ENCODE peak calls at places on chromosomes 2 and 18, in seven cellular contexts. W is IMR-90, K is neuronal stem cell, L is H9, G is H1, R is mesenchymal stem cell, A is trophoblast cell. E is an unnamed sample.

GRCh38 chr2:101696272-101697123 is 1.0 kb upstream of the MAP4K4 start:
- DNase-seq in W (no peak), K (no peak), L (peak), G (peak), R (no peak), A (peak), E (peak)

GRCh38 chr2:190859347-190860297 is 21.0 kb upstream of the GLS start:
- DNase-seq in W (peak), K (no peak), L (no peak), G (no peak), R (no peak), A (peak), E (peak)

GRCh38 chr2:102186676-102187190 is at the start of gene IL1RL2:
- DNase-seq in W (no peak), K (no peak), L (no peak), G (no peak), R (no peak), A (peak), E (peak)

GRCh38 chr2:24899361-24899760 is 20.7 kb downstream of the ADCY3 start:
- DNase-seq in W (no peak), K (no peak), L (no peak), G (no peak), R (no peak), A (no peak), E (no peak)

GRCh38 chr2:38076250-38076709 is 329 bp upstream of the CYP1B1 start:
- DNase-seq in W (peak), K (peak), L (peak), G (peak), R (peak), A (peak), E (peak)

GRCh38 chr2:118815314-118815713 is 32.1 kb downstream of the EN1 start:
- DNase-seq in W (no peak), K (no peak), L (no peak), G (no peak), R (no peak), A (no peak), E (no peak)

GRCh38 chr2:121804340-121804739 is 48.9 kb downstream of the TSN start:
- DNase-seq in W (peak), K (no peak), L (peak), G (no peak), R (no peak), A (no peak), E (peak)

GRCh38 chr2:189363559-189363958 is 77.7 kb upstream of the WDR75 start:
- DNase-seq in W (peak), K (no peak), L (no peak), G (no peak), R (peak), A (no peak), E (peak)

GRCh38 chr2:24492283-24493272 is 1.5 kb downstream of the NCOA1 start:
- DNase-seq in W (no peak), K (peak), L (no peak), G (no peak), R (peak), A (peak), E (peak)

GRCh38 chr18:24199563-24199962 is 60.7 kb downstream of the CABYR start:
- DNase-seq in W (no peak), K (no peak), L (no peak), G (no peak), R (no peak), A (no peak), E (peak)

GRCh38 chr2:66334237-66335054 is 100.5 kb upstream of the MEIS1 start:
- DNase-seq in W (no peak), K (no peak), L (peak), G (no peak), R (no peak), A (peak), E (peak)

GRCh38 chr2:60116167-60116870 is 437.1 kb downstream of the BCL11A start:
- DNase-seq in W (no peak), K (no peak), L (no peak), G (no peak), R (no peak), A (no peak), E (no peak)

GRCh38 chr2:174247474-174248186 is 702 bp downstream of the OLA1 start:
- DNase-seq in W (peak), K (no peak), L (peak), G (no peak), R (peak), A (peak), E (peak)

GRCh38 chr2:97699765-97700444 is 13.5 kb upstream of the ZAP70 start:
- DNase-seq in W (peak), K (peak), L (peak), G (no peak), R (peak), A (peak), E (peak)

GRCh38 chr18:2992995-2993877 is 19.7 kb downstream of the LPIN2 start:
- DNase-seq in W (no peak), K (no peak), L (no peak), G (no peak), R (no peak), A (no peak), E (no peak)

GRCh38 chr2:236052926-236053846 is 115.0 kb downstream of the GBX2 start:
- DNase-seq in W (no peak), K (no peak), L (peak), G (peak), R (no peak), A (no peak), E (peak)

GRCh38 chr18:51236225-51236624 is 38.7 kb upstream of the MEX3C start:
- DNase-seq in W (peak), K (no peak), L (no peak), G (no peak), R (peak), A (peak), E (peak)

DNA sequence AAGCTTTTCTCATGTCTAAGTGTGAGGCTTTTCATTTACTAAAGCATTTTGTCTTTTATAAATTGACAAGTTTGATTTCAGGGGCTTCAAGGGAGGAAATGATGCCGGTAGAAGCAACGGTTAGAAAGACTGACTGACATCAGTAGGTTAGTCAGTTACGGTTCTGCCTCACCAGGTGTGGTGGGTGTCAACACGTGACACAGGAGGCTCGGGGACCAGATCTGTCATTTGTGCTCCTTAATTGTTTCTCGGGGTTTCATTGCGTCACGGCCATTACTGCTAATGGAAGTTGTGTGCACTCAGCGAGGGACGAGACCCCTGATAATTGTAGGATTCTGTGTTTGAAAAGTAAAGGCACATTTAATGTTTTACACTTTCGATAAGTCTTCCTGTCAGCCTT is 18.9 kb upstream of the PTPRM start:
- DNase-seq in W (no peak), K (no peak), L (no peak), G (no peak), R (no peak), A (no peak), E (no peak)
- H4K8ac ChIP-seq in W (no peak), K (no peak), L (no peak), G (no peak), R (no peak), A (no peak), E (no peak)

GRCh38 chr2:215696998-215697397 is 261.1 kb upstream of the FN1 start:
- DNase-seq in W (no peak), K (no peak), L (no peak), G (no peak), R (no peak), A (peak), E (no peak)
- H2AK5ac ChIP-seq in W (peak), K (no peak), L (no peak), G (no peak), R (peak), A (peak), E (peak)

GRCh38 chr2:75002007-75002406 is 43.6 kb downstream of the POLE4 start:
- DNase-seq in W (peak), K (no peak), L (no peak), G (no peak), R (no peak), A (peak), E (no peak)
- H3K4ac ChIP-seq in W (peak), K (no peak), L (no peak), G (no peak), R (no peak), A (no peak), E (no peak)

GRCh38 chr2:240967681-240968621 is 30.5 kb upstream of the SNED1 start:
- DNase-seq in W (no peak), K (no peak), L (no peak), G (no peak), R (no peak), A (no peak), E (no peak)

GRCh38 chr2:240970816-240971215 is 27.6 kb upstream of the SNED1 start:
- DNase-seq in W (no peak), K (no peak), L (no peak), G (no peak), R (no peak), A (no peak), E (no peak)

GRCh38 chr2:240970104-240970503 is 28.3 kb upstream of the SNED1 start:
- DNase-seq in W (no peak), K (no peak), L (no peak), G (no peak), R (no peak), A (no peak), E (no peak)

GRCh38 chr2:240966906-240967680 is 31.3 kb upstream of the SNED1 start:
- DNase-seq in W (no peak), K (no peak), L (peak), G (no peak), R (no peak), A (no peak), E (no peak)

DNA sequence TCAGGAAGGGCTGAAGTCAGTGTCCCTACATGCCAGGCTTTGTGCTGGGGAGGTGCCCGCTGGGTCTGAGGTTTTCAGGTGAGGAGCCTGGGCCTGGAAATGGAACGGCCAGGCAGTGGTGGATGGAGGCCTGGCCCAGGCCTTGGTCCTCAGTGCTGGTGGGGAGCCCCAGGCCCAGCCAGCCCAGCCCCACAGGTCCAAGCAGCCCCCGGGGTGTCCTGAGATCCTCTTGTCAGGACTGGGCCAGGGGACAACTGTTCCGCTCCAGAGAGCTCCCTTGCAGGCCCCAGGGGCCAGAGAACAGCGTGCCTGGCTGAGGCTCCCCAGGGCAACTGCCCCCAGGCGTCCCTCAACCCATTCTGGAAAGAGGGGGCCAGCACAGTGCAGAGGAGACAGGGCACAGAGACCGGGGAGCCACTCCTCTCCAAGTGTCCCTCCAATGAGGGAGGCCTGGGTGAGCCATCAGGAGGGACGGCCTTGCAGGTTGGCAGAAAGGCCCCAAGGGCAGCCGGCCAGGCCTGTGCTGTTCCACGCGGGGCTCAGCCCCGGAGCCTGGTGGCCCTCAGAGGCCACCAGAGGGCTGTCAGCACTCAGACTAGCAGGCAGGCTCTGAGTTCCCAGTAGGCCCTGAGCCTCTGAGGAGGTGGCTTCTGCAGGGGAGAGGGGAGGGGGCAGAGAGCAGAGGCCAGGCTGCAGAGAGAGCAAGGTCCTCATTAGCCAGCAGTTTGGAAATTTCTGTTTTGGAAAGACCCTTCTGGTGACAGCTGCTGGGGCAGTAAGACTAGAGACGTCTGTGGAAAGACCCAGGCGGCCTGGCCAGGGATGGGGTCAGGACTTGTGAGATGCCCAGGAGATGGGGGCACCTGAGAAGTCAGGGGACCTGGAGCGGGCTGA is 29.4 kb upstream of the SNED1 start:
- DNase-seq in W (no peak), K (no peak), L (peak), G (no peak), R (no peak), A (no peak), E (peak)
- H4K8ac ChIP-seq in W (no peak), K (no peak), L (no peak), G (no peak), R (no peak), A (no peak), E (no peak)

GRCh38 chr18:60347526-60348045 is 25.0 kb downstream of the MC4R start:
- DNase-seq in W (no peak), K (no peak), L (no peak), G (no peak), R (no peak), A (no peak), E (no peak)

GRCh38 chr18:60350150-60350549 is 22.4 kb downstream of the MC4R start:
- DNase-seq in W (no peak), K (no peak), L (no peak), G (no peak), R (no peak), A (no peak), E (no peak)

GRCh38 chr18:60350975-60351374 is 21.6 kb downstream of the MC4R start:
- DNase-seq in W (peak), K (no peak), L (no peak), G (no peak), R (no peak), A (no peak), E (no peak)
- H2AK5ac ChIP-seq in W (no peak), K (no peak), L (no peak), G (no peak), R (no peak), A (no peak), E (no peak)

GRCh38 chr2:19548116-19548515 is 189.7 kb upstream of the OSR1 start:
- DNase-seq in W (no peak), K (no peak), L (no peak), G (no peak), R (no peak), A (no peak), E (no peak)
- H3K4ac ChIP-seq in W (no peak), K (no peak), L (no peak), G (no peak), R (no peak), A (no peak), E (no peak)

DNA sequence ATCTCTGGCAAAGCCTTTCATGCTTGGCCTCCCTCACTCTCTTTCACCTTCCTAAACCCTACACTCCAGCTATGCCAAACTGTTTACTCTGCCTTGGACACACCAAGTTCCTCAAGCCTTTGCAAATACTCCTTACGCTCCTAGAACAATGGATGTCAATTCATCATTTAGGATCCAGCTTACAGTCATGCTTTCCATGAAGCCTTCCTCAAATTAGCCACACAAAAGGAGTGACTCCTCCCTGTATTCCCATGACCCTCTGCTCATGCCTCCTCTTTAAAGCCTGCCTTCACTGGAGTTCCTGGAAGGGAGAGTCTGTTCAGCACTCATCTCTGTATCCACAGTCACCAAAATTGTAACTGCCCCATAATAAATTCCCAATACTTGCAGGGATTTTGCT is 736 bp upstream of the EHD3 start:
- DNase-seq in W (no peak), K (no peak), L (peak), G (no peak), R (peak), A (no peak), E (peak)
- H4K8ac ChIP-seq in W (no peak), K (no peak), L (no peak), G (no peak), R (no peak), A (no peak), E (no peak)

GRCh38 chr2:232789067-232789466 is 12.7 kb upstream of the KCNJ13 start:
- DNase-seq in W (no peak), K (no peak), L (no peak), G (no peak), R (no peak), A (no peak), E (no peak)

GRCh38 chr2:232791518-232791917 is 15.2 kb upstream of the KCNJ13 start:
- DNase-seq in W (no peak), K (no peak), L (no peak), G (no peak), R (no peak), A (no peak), E (no peak)

GRCh38 chr2:232793271-232793670 is 16.9 kb upstream of the KCNJ13 start:
- DNase-seq in W (no peak), K (no peak), L (no peak), G (no peak), R (no peak), A (no peak), E (no peak)

GRCh38 chr2:232783278-232783677 is 6.9 kb upstream of the KCNJ13 start:
- DNase-seq in W (no peak), K (no peak), L (no peak), G (no peak), R (no peak), A (no peak), E (no peak)

GRCh38 chr2:232787806-232788205 is 11.4 kb upstream of the KCNJ13 start:
- DNase-seq in W (no peak), K (no peak), L (no peak), G (no peak), R (no peak), A (no peak), E (no peak)
- H2AK5ac ChIP-seq in W (no peak), K (no peak), L (no peak), G (no peak), R (no peak), A (no peak), E (no peak)

GRCh38 chr2:6352247-6352646 is 513.5 kb downstream of the CMPK2 start:
- DNase-seq in W (no peak), K (no peak), L (no peak), G (no peak), R (no peak), A (no peak), E (no peak)
- H3K4ac ChIP-seq in W (no peak), K (no peak), L (no peak), G (no peak), R (no peak), A (no peak), E (no peak)

GRCh38 chr2:237161239-237161638 is 75.5 kb downstream of the COPS8 start:
- DNase-seq in W (no peak), K (no peak), L (no peak), G (no peak), R (no peak), A (no peak), E (no peak)
- H4K8ac ChIP-seq in W (peak), K (no peak), L (no peak), G (no peak), R (no peak), A (no peak), E (no peak)

E was measured in mesendoderm.